ENCODE peak calls at places on chromosomes 2 and 18, in seven cellular contexts. F is cerebellar cortex; S is naive thymus-derived CD4-positive, alpha-beta T cell; B is HCT116; G is naive thymus-derived CD8-positive, alpha-beta T cell; N is mucosa of gallbladder; H is AG20443. P is an unnamed sample.

GRCh38 chr2:97267411-97268074 is 154.6 kb downstream of the ANKRD36 start:
- DNase-seq in B (no peak), H (no peak), S (no peak), G (no peak), N (peak), F (peak), P (no peak)

GRCh38 chr2:96921561-96922303 is 51.9 kb upstream of the SEMA4C start:
- DNase-seq in B (no peak), S (no peak), G (no peak), F (no peak), H (no peak), N (no peak), P (no peak)

GRCh38 chr2:73926493-73927327 is at the start of gene DGUOK:
- DNase-seq in B (peak), F (peak), N (peak), S (peak), H (peak), G (peak), P (peak)

GRCh38 chr2:158783923-158784322 is 11.2 kb upstream of the DAPL1 start:
- DNase-seq in S (no peak), F (no peak), G (no peak), B (no peak), H (no peak), N (no peak), P (no peak)

GRCh38 chr18:76401496-76401895 is 93.5 kb downstream of the ZNF516 start:
- DNase-seq in H (no peak), F (no peak), S (no peak), G (no peak), N (no peak), B (no peak), P (no peak)

GRCh38 chr2:172096661-172097547 is 5.8 kb downstream of the DLX2 start:
- DNase-seq in S (no peak), G (no peak), N (no peak), B (no peak), H (peak), F (peak), P (no peak)

GRCh38 chr18:59229681-59230443 is 9.9 kb downstream of the GRP start:
- DNase-seq in B (no peak), G (no peak), S (no peak), N (no peak), F (no peak), H (no peak), P (no peak)

GRCh38 chr2:30620102-30620501 is 173.1 kb downstream of the LCLAT1 start:
- DNase-seq in H (no peak), F (no peak), B (no peak), G (no peak), N (no peak), S (no peak), P (no peak)

GRCh38 chr2:181306785-181307184 is 150.4 kb upstream of the ITGA4 start:
- DNase-seq in H (no peak), N (no peak), F (no peak), B (no peak), S (no peak), G (no peak), P (peak)

GRCh38 chr2:99878951-99879350 is 263.4 kb downstream of the AFF3 start:
- DNase-seq in B (no peak), H (no peak), N (no peak), F (no peak), G (no peak), S (no peak), P (no peak)

GRCh38 chr2:208311954-208312353 is 45.9 kb downstream of the PIKFYVE start:
- DNase-seq in F (no peak), B (no peak), N (no peak), S (no peak), H (peak), G (no peak), P (peak)

GRCh38 chr2:176160251-176161040 is 3.3 kb downstream of the HOXD3 start:
- DNase-seq in N (no peak), F (no peak), B (no peak), S (no peak), G (no peak), H (no peak), P (no peak)

GRCh38 chr2:119426801-119427395 is 4.8 kb upstream of the TMEM37 start:
- DNase-seq in H (no peak), B (no peak), F (no peak), S (no peak), G (no peak), N (peak), P (no peak)

GRCh38 chr2:219542931-219543595 is 546 bp downstream of the CHPF start:
- DNase-seq in F (peak), G (no peak), N (no peak), S (no peak), B (no peak), H (peak), P (peak)

GRCh38 chr2:38443021-38443541 is 66.0 kb upstream of the ATL2 start:
- DNase-seq in N (peak), B (peak), F (peak), G (no peak), S (no peak), H (no peak), P (no peak)

P was measured in naive B cell.